ENCODE peak calls at places on chromosomes 4 and X, in nine cellular contexts. K is ovary, W is AG10803, V is thyroid gland, H is A549, N is fibroblast of pulmonary artery, A is breast epithelium, Q is cardiac fibroblast, E is omental fat pad. P is an unnamed sample.

GRCh38 chrX:74119016-74119910 is 184.7 kb upstream of the ZCCHC13 start:
- DNase-seq in K (no peak), W (peak; percentile 45), V (no peak), H (peak; percentile 18), N (peak; percentile 33), A (no peak), Q (peak; percentile 56), E (no peak), P (no peak)

GRCh38 chr4:57231781-57232180 is 121.6 kb upstream of the IGFBP7 start:
- DNase-seq in K (no peak), W (no peak), V (no peak), H (no peak), N (peak; percentile 2), A (no peak), Q (peak; percentile 30), E (no peak), P (no peak)

GRCh38 chr4:128516568-128516967 is 229.0 kb upstream of the PGRMC2 start:
- DNase-seq in K (no peak), W (peak; percentile 96), V (no peak), H (no peak), N (peak; percentile 40), A (no peak), Q (no peak), E (no peak), P (peak; percentile 29)

GRCh38 chr4:14695411-14695810 is 306.9 kb upstream of the CPEB2 start:
- DNase-seq in K (no peak), W (no peak), V (no peak), H (no peak), N (no peak), A (no peak), Q (peak; percentile 50), E (no peak), P (no peak)

GRCh38 chrX:30504309-30504708 is 73.3 kb downstream of the TASL start:
- DNase-seq in K (no peak), W (peak; percentile 27), V (no peak), H (peak; percentile 30), N (peak; percentile 60), A (no peak), Q (peak; percentile 56), E (no peak), P (peak; percentile 13)

GRCh38 chrX:10079155-10079711 is 77.5 kb upstream of the CLCN4 start:
- DNase-seq in K (no peak), W (peak; percentile 30), V (peak; percentile 86), H (no peak), N (peak; percentile 25), A (no peak), Q (no peak), E (no peak), P (no peak)

GRCh38 chr4:132565542-132565941 is 583.6 kb upstream of the PCDH10 start:
- DNase-seq in K (no peak), W (no peak), V (no peak), H (no peak), N (no peak), A (no peak), Q (no peak), E (no peak), P (no peak)

GRCh38 chrX:87518504-87518903 is 902 bp downstream of the KLHL4 start:
- DNase-seq in K (no peak), W (no peak), V (no peak), H (no peak), N (peak; percentile 14), A (no peak), Q (peak; percentile 43), E (no peak), P (no peak)

GRCh38 chrX:131792789-131793462 is 230.2 kb upstream of the STK26 start:
- DNase-seq in K (peak; percentile 93), W (peak; percentile 42), V (no peak), H (peak; percentile 95), N (no peak), A (peak; percentile 91), Q (peak; percentile 34), E (peak; percentile 80), P (no peak)

GRCh38 chr4:14110407-14110806 is 482.9 kb upstream of the BOD1L1 start:
- DNase-seq in K (no peak), W (peak; percentile 59), V (no peak), H (peak; percentile 20), N (peak; percentile 64), A (no peak), Q (peak; percentile 88), E (no peak), P (no peak)

GRCh38 chr4:128388352-128388630 is 100.7 kb upstream of the PGRMC2 start:
- DNase-seq in K (no peak), W (peak; percentile 29), V (no peak), H (peak; percentile 35), N (no peak), A (no peak), Q (no peak), E (no peak), P (no peak)

GRCh38 chr4:113331811-113332210 is 282.4 kb downstream of the ANK2 start:
- DNase-seq in K (no peak), W (no peak), V (peak; percentile 53), H (no peak), N (no peak), A (no peak), Q (no peak), E (no peak), P (no peak)

GRCh38 chr4:113330200-113330599 is 280.7 kb downstream of the ANK2 start:
- DNase-seq in K (no peak), W (no peak), V (no peak), H (no peak), N (no peak), A (no peak), Q (no peak), E (no peak), P (no peak)

GRCh38 chr4:113325876-113326615 is 276.6 kb downstream of the ANK2 start:
- DNase-seq in K (no peak), W (no peak), V (no peak), H (no peak), N (no peak), A (no peak), Q (peak; percentile 25), E (no peak), P (no peak)

GRCh38 chr4:113327513-113327912 is 278.1 kb downstream of the ANK2 start:
- DNase-seq in K (no peak), W (peak; percentile 37), V (no peak), H (no peak), N (peak; percentile 33), A (no peak), Q (peak; percentile 37), E (no peak), P (no peak)

GRCh38 chr4:113328514-113328913 is 279.1 kb downstream of the ANK2 start:
- DNase-seq in K (peak; percentile 25), W (no peak), V (no peak), H (peak; percentile 13), N (peak; percentile 16), A (no peak), Q (peak; percentile 11), E (no peak), P (no peak)
- TF ChIP-seq CTCF in K (no peak), W (peak; percentile 13), V (peak; percentile 35), H (no peak), N (peak; percentile 45), A (no peak), Q (peak; percentile 45), E (no peak), P (no peak)

GRCh38 chr4:53573696-53574095 is 17.6 kb downstream of the LNX1 start:
- DNase-seq in K (no peak), W (no peak), V (no peak), H (no peak), N (peak; percentile 14), A (no peak), Q (peak; percentile 26), E (no peak), P (no peak)
- TF ChIP-seq CTCF in K (no peak), W (no peak), V (no peak), H (no peak), N (no peak), A (no peak), Q (no peak), E (no peak), P (no peak)

GRCh38 chr4:113878718-113879117 is 100.7 kb downstream of the ARSJ start:
- DNase-seq in K (no peak), W (peak; percentile 48), V (no peak), H (peak; percentile 54), N (peak; percentile 33), A (no peak), Q (peak; percentile 38), E (no peak), P (no peak)
- TF ChIP-seq CTCF in K (no peak), W (no peak), V (no peak), H (peak; percentile 31), N (peak; percentile 33), A (no peak), Q (peak; percentile 40), E (no peak), P (no peak)

GRCh38 chr4:97150966-97151365 is 992.3 kb downstream of the STPG2 start:
- DNase-seq in K (no peak), W (no peak), V (no peak), H (no peak), N (no peak), A (no peak), Q (no peak), E (no peak), P (no peak)

GRCh38 chr4:97152159-97152558 is 991.1 kb downstream of the STPG2 start:
- DNase-seq in K (no peak), W (no peak), V (no peak), H (no peak), N (no peak), A (no peak), Q (no peak), E (no peak), P (no peak)

GRCh38 chr4:97153042-97153441 is 990.2 kb downstream of the STPG2 start:
- DNase-seq in K (no peak), W (no peak), V (no peak), H (peak; percentile 1), N (peak; percentile 22), A (no peak), Q (peak; percentile 1), E (no peak), P (no peak)
- TF ChIP-seq CTCF in K (no peak), W (no peak), V (peak; percentile 56), H (no peak), N (peak; percentile 10), A (no peak), Q (no peak), E (no peak), P (no peak)

DNA sequence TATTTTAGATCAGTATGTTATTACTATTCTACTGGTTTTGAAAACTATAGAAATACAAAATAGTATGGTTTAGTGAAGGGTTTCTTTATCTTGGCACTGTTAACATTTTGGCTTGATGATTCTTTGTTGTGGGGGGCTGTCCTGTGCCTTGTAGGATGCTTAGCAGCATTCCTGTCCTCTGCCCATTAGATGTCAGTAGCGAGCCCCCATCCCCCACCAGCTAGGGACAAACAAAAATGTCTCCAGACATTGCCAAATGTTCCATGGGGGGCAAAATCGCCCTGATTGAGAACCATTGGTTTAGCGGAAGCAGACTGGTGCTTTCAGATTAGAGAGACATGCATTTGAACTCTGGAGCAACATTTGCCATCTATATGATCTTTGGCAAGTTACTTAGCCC is 23.3 kb downstream of the SPARCL1 start:
- DNase-seq in K (no peak), W (no peak), V (no peak), H (no peak), N (no peak), A (no peak), Q (no peak), E (no peak), P (no peak)
- TF ChIP-seq CTCF in K (no peak), W (no peak), V (no peak), H (no peak), N (peak; percentile 15), A (no peak), Q (no peak), E (no peak), P (no peak)

GRCh38 chrX:12227412-12228041 is 89.3 kb downstream of the FRMPD4 start:
- DNase-seq in K (no peak), W (no peak), V (no peak), H (no peak), N (no peak), A (no peak), Q (no peak), E (no peak), P (no peak)
- TF ChIP-seq CTCF in K (no peak), W (no peak), V (no peak), H (no peak), N (no peak), A (no peak), Q (no peak), E (no peak), P (no peak)